ENCODE peak calls at places on chromosome 2, in five cellular contexts. D is GM12878, Y is fibroblast of lung, V is adrenal gland, B is tibial nerve. I is an unnamed sample.

GRCh38 chr2:62038980-62039771 is 133.7 kb downstream of the COMMD1 start:
- DNase-seq in D (peak; percentile 98), B (peak; percentile 4), V (no peak), Y (peak; percentile 71), I (peak; percentile 18)

GRCh38 chr2:131029812-131030211 is 63.4 kb downstream of the FAM168B start:
- DNase-seq in Y (no peak), D (no peak), B (no peak), V (no peak), I (no peak)

GRCh38 chr2:216596986-216597509 is 36.2 kb upstream of the IGFBP2 start:
- DNase-seq in V (no peak), B (no peak), D (no peak), Y (peak; percentile 48), I (no peak)

GRCh38 chr2:216555274-216555673 is 56.6 kb downstream of the RPL37A start:
- DNase-seq in D (no peak), B (peak; percentile 46), Y (peak; percentile 49), V (peak; percentile 91), I (no peak)

GRCh38 chr2:12856934-12857660 is 140.4 kb downstream of the TRIB2 start:
- DNase-seq in B (no peak), D (no peak), V (no peak), Y (peak; percentile 95), I (peak; percentile 34)

GRCh38 chr2:220460257-220460985 is 833.0 kb downstream of the SLC4A3 start:
- DNase-seq in Y (no peak), B (no peak), V (no peak), D (no peak), I (no peak)

GRCh38 chr2:221850076-221850475 is 278.0 kb upstream of the EPHA4 start:
- DNase-seq in B (no peak), D (no peak), V (no peak), Y (peak; percentile 77), I (no peak)

GRCh38 chr2:131092409-131093065 is 723 bp downstream of the FAM168B start:
- DNase-seq in D (no peak), V (no peak), Y (no peak), B (no peak), I (no peak)

GRCh38 chr2:48250943-48251342 is 279.0 kb upstream of the STON1 start:
- DNase-seq in Y (no peak), V (no peak), D (no peak), B (no peak), I (no peak)

GRCh38 chr2:113098061-113098460 is 29.3 kb upstream of the IL1RN start:
- DNase-seq in D (no peak), V (no peak), B (no peak), Y (no peak), I (no peak)

GRCh38 chr2:74894261-74895030 is 60.5 kb downstream of the HK2 start:
- DNase-seq in V (no peak), Y (peak; percentile 68), B (no peak), D (no peak), I (peak; percentile 25)

GRCh38 chr2:234951386-234952269 is at the start of gene SH3BP4:
- DNase-seq in D (no peak), Y (peak; percentile 74), B (peak; percentile 70), V (peak; percentile 79), I (no peak)

GRCh38 chr2:88265352-88265960 is 95.3 kb downstream of the THNSL2 start:
- DNase-seq in Y (peak; percentile 0), V (peak; percentile 75), D (peak; percentile 40), B (peak; percentile 6), I (no peak)

GRCh38 chr2:64586883-64587481 is 62.9 kb downstream of the AFTPH start:
- DNase-seq in V (no peak), Y (peak; percentile 54), D (no peak), B (no peak), I (no peak)

GRCh38 chr2:159211447-159212396 is 74.8 kb downstream of the WDSUB1 start:
- DNase-seq in V (no peak), D (no peak), B (no peak), Y (peak; percentile 59), I (no peak)

GRCh38 chr2:18479901-18480369 is 80.5 kb downstream of the RDH14 start:
- DNase-seq in D (no peak), V (no peak), Y (peak; percentile 56), B (peak; percentile 42), I (no peak)

GRCh38 chr2:132632000-132632649 is 37.9 kb downstream of the LYPD1 start:
- DNase-seq in B (no peak), D (no peak), V (no peak), Y (peak; percentile 57), I (peak; percentile 14)

GRCh38 chr2:19762959-19763605 is 138.7 kb downstream of the TTC32 start:
- DNase-seq in B (no peak), D (no peak), Y (no peak), V (no peak), I (no peak)

GRCh38 chr2:78814331-78814986 is 211.0 kb upstream of the REG3G start:
- DNase-seq in V (no peak), Y (no peak), D (no peak), B (no peak), I (no peak)

GRCh38 chr2:84458436-84459027 is 548 bp downstream of the SUCLG1 start:
- DNase-seq in V (peak; percentile 31), D (no peak), B (no peak), Y (no peak), I (no peak)

GRCh38 chr2:192190474-192190873 is 4.3 kb downstream of the TMEFF2 start:
- DNase-seq in V (no peak), D (no peak), B (no peak), Y (peak; percentile 48), I (no peak)

GRCh38 chr2:36808386-36808785 is 111.9 kb downstream of the VIT start:
- DNase-seq in V (no peak), Y (no peak), D (no peak), B (no peak), I (no peak)

GRCh38 chr2:170301606-170302005 is 123.7 kb downstream of the MYO3B start:
- DNase-seq in Y (no peak), V (no peak), B (no peak), D (no peak), I (no peak)

GRCh38 chr2:70011335-70011734 is 49.9 kb upstream of the ASPRV1 start:
- DNase-seq in B (no peak), D (no peak), Y (no peak), V (no peak), I (no peak)

GRCh38 chr2:104818249-104818648 is 35.7 kb upstream of the POU3F3 start:
- DNase-seq in Y (no peak), B (no peak), V (no peak), D (no peak), I (no peak)

GRCh38 chr2:238945433-238946150 is 97.7 kb downstream of the TWIST2 start:
- DNase-seq in Y (peak; percentile 45), B (peak; percentile 57), V (peak; percentile 45), D (no peak), I (no peak)

DNA sequence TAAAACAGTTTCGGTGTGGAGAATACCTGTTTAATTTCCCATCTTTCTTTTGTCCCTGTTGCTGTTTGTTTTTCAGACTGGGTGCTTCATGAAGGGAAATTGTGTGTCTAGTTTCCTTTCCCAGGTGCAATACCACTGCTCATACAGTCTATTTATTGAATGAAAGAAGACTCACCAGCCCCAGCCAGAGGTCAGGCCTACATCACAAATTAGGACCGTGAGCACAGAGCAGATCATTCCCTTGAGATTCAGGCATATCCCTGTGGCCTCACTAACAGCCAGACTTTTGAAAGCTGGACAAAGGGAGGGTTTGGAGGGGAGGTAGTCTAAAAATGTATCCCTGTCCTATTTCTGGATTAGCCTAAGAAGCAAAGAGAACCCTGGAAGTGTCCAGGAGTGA is 278.9 kb downstream of the IRS1 start:
- DNase-seq in Y (no peak), B (no peak), V (no peak), D (no peak), I (no peak)
- TF ChIP-seq CTCF in Y (no peak), B (no peak), V (no peak), D (no peak), I (no peak)

DNA sequence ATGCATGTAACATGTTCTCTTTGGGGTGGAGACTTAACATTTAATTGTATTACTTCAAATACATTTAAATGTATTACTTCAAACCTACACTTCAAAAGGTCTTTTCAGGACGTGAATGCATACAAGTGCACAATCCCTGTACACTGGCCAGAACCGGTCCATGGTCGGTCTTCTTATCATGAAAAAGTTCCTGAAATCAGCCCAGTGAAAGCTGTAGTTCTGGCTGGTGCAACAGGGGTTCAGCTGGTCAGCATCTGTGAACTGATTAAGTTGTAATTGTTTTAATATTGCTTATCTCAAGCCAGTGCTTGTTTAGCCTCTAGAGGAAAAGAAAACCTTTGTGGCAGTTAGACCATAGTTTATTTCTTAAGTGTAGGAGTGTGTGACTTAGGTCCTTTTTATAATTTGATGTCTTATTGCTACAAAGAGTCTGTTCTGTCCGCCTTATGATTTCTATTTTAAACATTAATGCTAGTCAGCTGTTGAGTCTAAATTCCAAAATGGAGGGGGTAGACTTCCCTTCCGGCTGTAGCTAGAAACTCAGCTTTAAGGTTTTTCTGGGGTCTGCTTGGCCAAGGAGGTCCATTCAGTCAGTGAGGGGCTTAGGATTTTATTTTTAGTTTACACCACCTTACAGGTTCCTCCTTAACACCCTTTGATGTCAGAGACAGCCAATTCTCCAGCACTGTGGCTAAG is 765 bp upstream of the CYBRD1 start:
- DNase-seq in Y (no peak), V (no peak), B (no peak), D (no peak), I (no peak)
- H3K4me3 ChIP-seq in Y (peak overlapping the region; percentile 96), V (no peak overlapping the region), B (peak overlapping the region; percentile 74), D (peak overlapping the region; percentile 95), I (peak overlapping the region; percentile 68)

GRCh38 chr2:111667542-111668273 is 216.3 kb downstream of the ANAPC1 start:
- DNase-seq in B (peak; percentile 40), Y (peak; percentile 59), D (no peak), V (peak; percentile 61), I (no peak)
- H3K36me3 ChIP-seq in B (no peaks in the 10 kb centered on the region), Y (no peaks in the 10 kb centered on the region), D (no peaks in the 10 kb centered on the region), V (no peaks in the 10 kb centered on the region), I (no peaks in the 10 kb centered on the region)

DNA sequence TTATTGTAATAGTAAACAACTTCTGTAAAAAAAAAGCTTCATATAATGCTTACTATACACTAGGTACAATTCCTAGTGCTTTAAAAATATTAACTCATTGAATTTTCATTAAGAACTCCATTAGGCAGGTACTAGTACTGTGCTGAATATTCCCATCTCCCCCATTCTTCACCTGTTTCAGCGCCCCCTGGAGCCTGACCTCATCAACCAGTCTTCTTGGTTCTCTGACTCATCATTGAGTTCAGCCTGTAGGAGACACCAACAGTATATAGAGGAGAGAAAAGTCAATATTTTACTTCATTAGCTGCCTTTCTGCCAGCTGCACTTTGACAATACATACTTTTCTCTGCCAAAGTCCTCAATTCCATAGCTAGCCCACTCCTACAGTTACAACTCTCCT is 1009.9 kb upstream of the KLHL29 start:
- DNase-seq in Y (no peak), D (no peak), B (no peak), V (no peak), I (no peak)
- TF ChIP-seq CTCF in Y (no peak), D (no peak), B (no peak), V (no peak), I (peak; percentile 43)

DNA sequence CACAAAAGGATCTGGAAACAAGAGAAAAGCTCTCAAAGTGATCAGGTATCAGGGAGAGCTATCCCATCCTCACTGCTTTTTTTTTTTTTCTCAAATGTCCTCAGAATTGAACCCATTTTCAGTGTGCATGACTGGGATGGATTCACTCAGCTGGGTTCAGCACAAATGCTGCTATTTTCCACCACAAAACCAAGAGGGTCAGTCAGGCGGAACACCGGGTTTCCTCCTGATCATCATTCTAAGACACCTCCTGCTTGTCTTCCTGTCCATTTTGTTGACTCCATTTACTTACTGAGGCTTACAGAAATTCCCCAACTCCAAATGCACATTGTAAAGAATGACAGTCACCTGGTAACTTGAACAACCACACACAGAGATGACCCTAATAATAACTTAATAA is 39.9 kb downstream of the CYRIA start:
- DNase-seq in Y (no peak), D (peak; percentile 24), V (no peak), B (no peak), I (no peak)
- H3K4me3 ChIP-seq in Y (no peak overlapping the region), D (no peak overlapping the region), V (no peak overlapping the region), B (no peak overlapping the region), I (no peak overlapping the region)